ENCODE peak calls at places on chromosomes 16 and 17, in six cellular contexts. T is colonic mucosa, Q is AG04450, M is left ventricle myocardium inferior, C is endothelial cell of umbilical vein, E is endodermal cell. O is an unnamed sample.

GRCh38 chr17:28745052-28745776 is 1.4 kb downstream of the TRAF4 start:
- DNase-seq in T (peak; percentile 67), Q (no peak), M (no peak), C (peak; percentile 72), E (peak; percentile 82), O (no peak)

GRCh38 chr17:56929362-56929969 is 15.6 kb upstream of the TRIM25 start:
- DNase-seq in T (no peak), Q (no peak), M (no peak), C (no peak), E (no peak), O (no peak)

GRCh38 chr17:41972571-41973411 is 6.2 kb downstream of the CNP start:
- DNase-seq in T (no peak), Q (no peak), M (peak; percentile 50), C (no peak), E (no peak), O (peak; percentile 31)

GRCh38 chr16:71542377-71542776 is 16.2 kb downstream of the CHST4 start:
- DNase-seq in T (peak; percentile 68), Q (no peak), M (peak; percentile 18), C (peak; percentile 14), E (peak; percentile 93), O (peak; percentile 28)

GRCh38 chr16:71637398-71637797 is 11.4 kb downstream of the MARVELD3 start:
- DNase-seq in T (no peak), Q (peak; percentile 63), M (no peak), C (no peak), E (peak; percentile 91), O (peak; percentile 90)

GRCh38 chr17:10729334-10730193 is at the start of gene TMEM220:
- DNase-seq in T (peak; percentile 77), Q (peak; percentile 34), M (peak; percentile 86), C (peak; percentile 80), E (peak; percentile 96), O (peak; percentile 27)

GRCh38 chr16:51540259-51540658 is 389.2 kb upstream of the SALL1 start:
- DNase-seq in T (no peak), Q (no peak), M (no peak), C (no peak), E (no peak), O (no peak)

GRCh38 chr16:27768651-27769270 is 218.8 kb downstream of the KATNIP start:
- DNase-seq in T (no peak), Q (no peak), M (no peak), C (no peak), E (no peak), O (no peak)

GRCh38 chr17:81483085-81483861 is 29.3 kb downstream of the ACTG1 start:
- DNase-seq in T (peak; percentile 32), Q (no peak), M (peak; percentile 64), C (no peak), E (peak; percentile 80), O (no peak)

GRCh38 chr16:85102106-85102630 is 10.1 kb downstream of the CIBAR2 start:
- DNase-seq in T (no peak), Q (no peak), M (no peak), C (no peak), E (no peak), O (no peak)

GRCh38 chr16:79573071-79573470 is 27.5 kb downstream of the MAF start:
- DNase-seq in T (no peak), Q (no peak), M (no peak), C (no peak), E (no peak), O (no peak)

GRCh38 chr16:79571065-79571697 is 29.4 kb downstream of the MAF start:
- DNase-seq in T (no peak), Q (no peak), M (peak; percentile 24), C (no peak), E (no peak), O (no peak)

GRCh38 chr16:79573881-79574280 is 26.7 kb downstream of the MAF start:
- DNase-seq in T (no peak), Q (no peak), M (no peak), C (no peak), E (no peak), O (no peak)

GRCh38 chr16:79571753-79572544 is 28.6 kb downstream of the MAF start:
- DNase-seq in T (no peak), Q (no peak), M (no peak), C (no peak), E (peak; percentile 70), O (no peak)
- H3K4me3 ChIP-seq in T (no peak overlapping the region), Q (no peak overlapping the region), M (peak overlapping the region; percentile 47), C (no peak overlapping the region), E (no peak overlapping the region), O (no peak overlapping the region)

DNA sequence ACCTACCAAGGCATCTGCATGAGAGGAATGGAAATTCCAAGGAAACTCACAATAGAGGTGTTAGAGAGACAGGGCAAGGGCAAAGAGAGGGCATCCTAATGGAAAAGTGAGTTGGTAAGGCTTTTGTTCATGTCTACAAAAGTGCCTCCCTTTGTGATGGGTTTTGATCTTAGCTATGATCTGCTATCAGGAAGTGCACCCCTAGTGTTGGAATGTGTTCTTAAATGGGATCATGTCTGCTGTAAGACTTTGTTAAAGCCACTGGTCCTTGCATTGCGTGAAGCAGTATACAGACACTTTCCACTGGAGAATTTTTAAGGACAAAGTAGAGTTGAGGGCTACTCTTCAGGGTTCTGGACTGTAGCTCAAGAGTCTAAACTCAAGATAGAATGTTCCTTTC is 92.0 kb downstream of the MAP2K6 start:
- DNase-seq in T (no peak), Q (no peak), M (no peak), C (no peak), E (no peak), O (no peak)
- TF ChIP-seq CTCF in T (no peak), Q (peak; percentile 48), M (peak; percentile 14), C (peak; percentile 2), E (peak; percentile 68), O (peak; percentile 57)

DNA sequence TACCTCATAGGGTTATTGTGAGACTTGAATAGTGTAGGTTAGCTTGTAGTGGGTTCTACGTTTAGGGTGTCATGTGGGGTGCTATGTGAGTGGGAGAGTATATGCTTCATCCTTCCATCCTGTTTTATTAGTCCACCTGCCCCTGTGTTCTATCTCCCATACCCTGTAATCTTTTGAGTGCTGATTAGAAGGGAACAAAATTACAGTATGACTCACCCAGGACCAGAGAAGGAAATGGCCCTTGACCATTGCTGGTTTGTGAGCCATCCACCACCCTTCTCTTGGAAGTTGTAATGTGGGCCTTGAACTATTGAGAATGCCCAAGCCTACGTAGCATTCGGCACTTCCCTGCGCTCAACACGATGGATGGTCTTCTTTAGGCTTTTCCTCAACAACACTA is 17.1 kb downstream of the SAP30BP start:
- DNase-seq in T (no peak), Q (no peak), M (no peak), C (peak; percentile 54), E (no peak), O (peak; percentile 51)
- H3K27ac ChIP-seq in T (peak overlapping the region; percentile 55), Q (no peak overlapping the region), M (peak overlapping the region; percentile 81), C (peak overlapping the region; percentile 45), E (no peak overlapping the region), O (peak overlapping the region; percentile 38)

GRCh38 chr17:78043031-78043430 is 84.5 kb downstream of the TNRC6C start:
- DNase-seq in T (no peak), Q (no peak), M (no peak), C (no peak), E (no peak), O (no peak)
- H3K4me3 ChIP-seq in T (no peak overlapping the region), Q (no peak overlapping the region), M (no peak overlapping the region), C (no peak overlapping the region), E (no peak overlapping the region), O (no peak overlapping the region)

GRCh38 chr16:28823719-28824547 is 1.1 kb downstream of the ATXN2L start:
- DNase-seq in T (peak; percentile 97), Q (peak; percentile 97), M (peak; percentile 97), C (peak; percentile 99), E (peak; percentile 99), O (peak; percentile 97)
- TF ChIP-seq CTCF in T (peak; percentile 18), Q (peak; percentile 9), M (peak; percentile 37), C (peak; percentile 28), E (peak; percentile 36), O (peak; percentile 38)